ENCODE peak calls at places on chromosomes 7 and 10, in five cellular contexts. K, F, A, Z and T are unnamed samples.

GRCh38 chr7:2281556-2281955 is 32.7 kb downstream of the SNX8 start:
- DNase-seq in K (no peak), F (no peak), A (no peak), Z (no peak), T (no peak)

GRCh38 chr7:125122225-125122624 is 192.6 kb upstream of the POT1 start:
- DNase-seq in K (no peak), F (no peak), A (no peak), Z (no peak), T (no peak)

GRCh38 chr7:139479620-139480019 is 3.9 kb downstream of the KLRG2 start:
- DNase-seq in K (no peak), F (no peak), A (no peak), Z (no peak), T (no peak)

GRCh38 chr7:151808296-151809155 is 68.4 kb downstream of the PRKAG2 start:
- DNase-seq in K (no peak), F (no peak), A (no peak), Z (no peak), T (no peak)

GRCh38 chr10:75398630-75399460 is 2.7 kb downstream of the ZNF503 start:
- DNase-seq in K (no peak), F (no peak), A (no peak), Z (no peak), T (no peak)

GRCh38 chr7:139937685-139938084 is 108.6 kb downstream of the TBXAS1 start:
- DNase-seq in K (no peak), F (no peak), A (no peak), Z (no peak), T (no peak)

GRCh38 chr7:82395147-82395546 is 48.4 kb downstream of the CACNA2D1 start:
- DNase-seq in K (no peak), F (no peak), A (no peak), Z (no peak), T (no peak)

GRCh38 chr10:29026065-29026797 is 262.6 kb upstream of the LYZL1 start:
- DNase-seq in K (no peak), F (no peak), A (no peak), Z (no peak), T (no peak)

GRCh38 chr10:82358486-82359097 is 483.6 kb downstream of the NRG3 start:
- DNase-seq in K (no peak), F (no peak), A (no peak), Z (no peak), T (no peak)

GRCh38 chr7:8133955-8134733 is 127.8 kb downstream of the ICA1 start:
- DNase-seq in K (no peak), F (no peak), A (no peak), Z (no peak), T (no peak)

GRCh38 chr7:74542558-74543117 is 88.9 kb downstream of the GTF2IRD1 start:
- DNase-seq in K (no peak), F (no peak), A (no peak), Z (no peak), T (peak)

GRCh38 chr10:30637881-30638467 is 8.4 kb upstream of the LYZL2 start:
- DNase-seq in K (no peak), F (peak), A (no peak), Z (no peak), T (no peak)